ENCODE peak calls at places on chromosomes 7 and 10, in five cellular contexts. I is adrenal gland, A is pancreas, O is AG04450, M is K562. D is an unnamed sample.

GRCh38 chr10:77230194-77230593 is 407.4 kb downstream of the KCNMA1 start:
- DNase-seq in I (no peak), A (no peak), O (peak), M (no peak), D (no peak)

GRCh38 chr10:79054203-79055099 is 14.3 kb upstream of the ZMIZ1 start:
- DNase-seq in I (peak), A (peak), O (no peak), M (no peak), D (peak)

GRCh38 chr10:59234814-59235429 is 58.5 kb downstream of the PHYHIPL start:
- DNase-seq in I (peak), A (no peak), O (peak), M (no peak), D (no peak)

GRCh38 chr10:29865700-29866355 is 193.6 kb downstream of the JCAD start:
- DNase-seq in I (no peak), A (no peak), O (no peak), M (no peak), D (no peak)

GRCh38 chr7:123847868-123848267 is 2.9 kb downstream of the HYAL4 start:
- DNase-seq in I (no peak), A (no peak), O (no peak), M (no peak), D (no peak)

GRCh38 chr10:1399431-1400120 is 337.7 kb downstream of the ADARB2 start:
- DNase-seq in I (no peak), A (peak), O (no peak), M (no peak), D (no peak)

GRCh38 chr10:100646033-100646432 is 99.3 kb upstream of the PAX2 start:
- DNase-seq in I (no peak), A (no peak), O (no peak), M (no peak), D (no peak)

GRCh38 chr10:101146392-101147251 is 15.5 kb downstream of the TLX1 start:
- DNase-seq in I (no peak), A (peak), O (no peak), M (no peak), D (peak)

GRCh38 chr10:44723082-44723481 is 188.1 kb upstream of the TMEM72 start:
- DNase-seq in I (no peak), A (no peak), O (no peak), M (no peak), D (no peak)

GRCh38 chr7:4951903-4952636 is 6.9 kb downstream of the MMD2 start:
- DNase-seq in I (no peak), A (no peak), O (no peak), M (peak), D (no peak)

GRCh38 chr7:41796331-41796730 is 93.4 kb upstream of the INHBA start:
- DNase-seq in I (no peak), A (no peak), O (no peak), M (no peak), D (no peak)

GRCh38 chr10:110498982-110499795 is 1.5 kb downstream of the DUSP5 start:
- DNase-seq in I (peak), A (no peak), O (peak), M (no peak), D (no peak)

GRCh38 chr10:119253433-119254174 is 46.2 kb downstream of the GRK5 start:
- DNase-seq in I (peak), A (no peak), O (peak), M (no peak), D (no peak)

DNA sequence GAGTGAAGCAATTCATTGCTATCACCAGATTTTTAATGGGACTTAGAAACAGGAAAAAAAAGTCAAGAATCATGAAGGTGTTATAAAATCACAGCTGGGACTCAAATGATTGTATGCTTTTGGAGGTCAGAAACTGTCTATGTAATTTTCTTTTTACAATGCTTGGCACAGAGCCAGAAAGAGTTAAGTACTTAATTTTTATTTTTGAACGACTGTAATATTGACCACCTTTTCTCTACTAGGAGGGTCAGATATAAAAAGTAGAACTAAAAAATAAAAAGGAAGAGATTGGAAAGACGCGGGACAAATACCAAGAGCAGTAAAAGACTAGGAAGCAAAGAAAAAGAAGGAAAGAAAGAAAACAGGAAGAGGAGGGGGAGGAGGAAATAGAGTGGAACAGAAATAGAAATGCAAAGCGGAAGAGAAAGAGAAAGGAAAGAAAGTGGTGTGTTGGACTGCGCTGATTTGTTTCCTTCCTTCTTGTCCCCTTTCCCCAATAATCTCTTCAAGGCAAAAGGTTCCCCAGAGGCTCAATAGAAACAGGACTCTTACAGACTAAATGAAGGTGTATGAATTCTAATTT is 23.2 kb upstream of the C1GALT1 start:
- DNase-seq in I (no peak), A (no peak), O (no peak), M (no peak), D (no peak)
- H3K4me3 ChIP-seq in I (no peak), A (no peak), O (no peak), M (no peak), D (no peak)

GRCh38 chr7:158828343-158829020 is 827 bp downstream of the ESYT2 start:
- DNase-seq in I (peak), A (peak), O (no peak), M (peak), D (no peak)

GRCh38 chr7:158829342-158830210 is at the start of gene ESYT2:
- DNase-seq in I (peak), A (peak), O (peak), M (peak), D (peak)

GRCh38 chr7:158830211-158830723 is 958 bp upstream of the ESYT2 start:
- DNase-seq in I (no peak), A (no peak), O (no peak), M (no peak), D (no peak)

GRCh38 chr7:158827411-158828342 is 1.6 kb downstream of the ESYT2 start:
- DNase-seq in I (no peak), A (no peak), O (no peak), M (peak), D (no peak)

GRCh38 chr7:158829021-158829341 is 328 bp downstream of the ESYT2 start:
- DNase-seq in I (peak), A (peak), O (peak), M (no peak), D (no peak)
- H3K4me3 ChIP-seq in I (peak), A (peak), O (peak), M (peak), D (peak)

GRCh38 chr7:15686957-15687644 is 618 bp upstream of the MEOX2 start:
- DNase-seq in I (no peak), A (no peak), O (no peak), M (no peak), D (no peak)

GRCh38 chr7:15686209-15686956 is at the start of gene MEOX2:
- DNase-seq in I (peak), A (peak), O (no peak), M (no peak), D (no peak)

GRCh38 chr7:15684036-15684815 is 2.3 kb downstream of the MEOX2 start:
- DNase-seq in I (no peak), A (no peak), O (no peak), M (no peak), D (no peak)

GRCh38 chr7:15684834-15685233 is 1.6 kb downstream of the MEOX2 start:
- DNase-seq in I (no peak), A (no peak), O (no peak), M (no peak), D (no peak)

DNA sequence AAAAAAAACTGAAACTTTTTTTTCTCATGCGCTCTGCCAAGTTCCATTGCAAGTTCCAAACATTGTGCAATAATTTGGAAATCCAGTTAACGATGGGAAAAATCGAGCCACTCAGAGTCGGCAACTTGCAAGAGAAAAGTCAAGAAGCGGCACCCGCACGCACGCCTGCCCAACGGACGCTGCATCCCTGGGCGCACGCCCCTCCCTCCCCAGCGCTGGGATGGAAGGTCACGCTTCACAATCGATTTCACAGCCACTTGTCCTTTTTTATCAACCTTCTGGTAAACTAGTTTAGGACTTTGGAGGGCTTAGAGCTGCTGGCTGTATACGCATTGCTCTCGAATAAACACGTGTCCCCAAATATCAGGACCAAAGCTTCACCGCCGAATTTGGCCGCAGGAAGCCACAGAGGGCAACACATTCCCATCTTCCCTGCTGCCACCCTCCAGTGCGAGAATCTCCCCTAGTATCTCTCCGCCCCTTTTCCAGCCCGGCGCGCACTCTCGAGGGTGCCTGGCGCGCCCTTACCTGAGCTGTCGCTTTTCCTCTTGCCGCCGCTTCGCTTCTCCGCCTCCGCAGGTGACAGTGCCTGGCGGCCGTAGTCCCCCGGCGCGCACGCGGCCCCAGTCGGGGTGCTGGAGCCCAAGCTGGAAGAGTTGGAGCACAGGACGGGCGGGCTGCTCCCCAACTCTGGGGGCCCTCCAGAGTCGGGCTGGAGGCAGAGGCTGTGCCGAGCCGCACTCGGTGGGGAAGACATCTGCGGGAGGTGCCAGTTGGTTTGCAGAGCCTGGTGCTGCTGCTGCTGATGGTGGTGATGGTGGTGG is 913 bp downstream of the MEOX2 start:
- DNase-seq in I (no peak), A (peak), O (peak), M (no peak), D (no peak)
- H3K4me3 ChIP-seq in I (peak), A (peak), O (peak), M (no peak), D (no peak)

GRCh38 chr7:39952378-39952777 is 2.3 kb downstream of the CDK13 start:
- DNase-seq in I (no peak), A (no peak), O (no peak), M (no peak), D (no peak)
- H3K4me3 ChIP-seq in I (peak), A (peak), O (peak), M (peak), D (peak)

DNA sequence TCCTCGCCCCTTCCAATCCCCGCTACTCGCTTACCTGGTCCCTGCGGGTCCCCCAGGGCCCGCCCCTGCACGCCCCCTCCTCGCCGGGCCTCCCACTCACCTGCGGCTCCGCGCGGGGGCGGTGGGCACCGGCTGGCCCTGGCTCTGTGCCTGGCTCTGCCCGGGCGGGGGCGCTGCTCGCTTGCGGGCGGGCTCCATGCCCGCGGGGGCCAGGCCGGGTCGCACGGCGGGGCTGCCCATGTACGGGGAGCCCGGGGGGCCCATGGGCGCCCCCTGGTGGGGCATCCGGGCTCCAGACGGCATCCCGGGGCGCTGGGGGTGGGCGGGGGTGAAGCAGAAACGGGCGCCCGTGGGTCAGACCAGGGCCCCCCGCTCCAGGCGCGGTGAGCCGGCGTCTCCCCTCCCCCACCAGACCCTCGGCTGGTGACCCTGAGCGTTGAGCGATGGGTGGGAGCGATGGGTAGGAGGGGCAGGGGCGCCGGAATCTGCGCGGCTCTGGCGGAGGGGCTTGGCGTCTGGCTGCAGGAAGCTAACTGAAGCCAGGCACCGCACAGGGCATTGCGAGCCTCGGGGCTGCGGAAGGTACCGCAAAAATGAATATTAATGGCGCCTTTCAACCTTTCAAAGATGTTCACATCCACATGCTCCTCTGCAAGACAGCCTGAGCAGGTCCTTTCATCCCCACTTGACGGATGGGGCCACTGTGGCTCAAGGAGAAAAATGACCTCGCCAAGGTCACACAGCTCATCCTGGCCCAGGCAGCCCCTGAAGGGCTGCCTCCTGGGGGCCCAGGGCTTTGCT is 2.9 kb downstream of the SMARCD3 start:
- DNase-seq in I (no peak), A (peak), O (no peak), M (peak), D (peak)
- H3K4me3 ChIP-seq in I (peak), A (peak), O (peak), M (peak), D (no peak)

DNA sequence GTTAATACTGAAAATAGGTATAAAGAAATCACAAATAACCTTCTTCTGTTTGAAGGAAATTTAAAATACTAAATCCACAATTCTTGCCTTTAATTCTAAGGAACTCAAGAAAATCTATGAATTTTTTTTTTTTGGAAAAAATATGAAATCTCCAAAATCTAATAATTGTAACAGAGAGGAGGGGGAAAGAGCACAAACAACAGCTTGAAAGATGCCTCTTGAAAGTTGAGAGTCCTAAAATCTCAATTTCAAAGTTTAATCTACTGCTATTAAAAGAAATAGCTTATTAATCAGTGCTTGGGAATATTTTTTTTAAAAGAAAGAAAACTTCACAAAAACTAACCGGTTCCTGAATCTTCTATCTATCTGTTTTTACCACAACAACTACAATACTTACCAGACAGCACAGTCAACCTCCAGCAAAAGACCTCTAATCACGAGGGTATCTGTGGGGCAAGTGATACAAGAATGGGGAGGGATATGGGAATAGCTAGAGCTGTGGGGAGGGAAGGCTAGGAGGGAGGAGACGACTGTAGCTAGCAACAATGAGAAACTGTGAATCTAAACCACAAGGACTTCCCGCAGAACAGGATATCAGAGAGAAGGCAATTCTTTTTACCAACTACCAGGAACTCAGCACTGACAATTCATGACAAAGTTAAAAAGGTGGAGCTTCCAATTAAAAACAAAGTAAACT is at the start of gene USP54:
- DNase-seq in I (no peak), A (no peak), O (no peak), M (peak), D (no peak)
- H3K4me3 ChIP-seq in I (no peak), A (peak), O (no peak), M (no peak), D (no peak)

DNA sequence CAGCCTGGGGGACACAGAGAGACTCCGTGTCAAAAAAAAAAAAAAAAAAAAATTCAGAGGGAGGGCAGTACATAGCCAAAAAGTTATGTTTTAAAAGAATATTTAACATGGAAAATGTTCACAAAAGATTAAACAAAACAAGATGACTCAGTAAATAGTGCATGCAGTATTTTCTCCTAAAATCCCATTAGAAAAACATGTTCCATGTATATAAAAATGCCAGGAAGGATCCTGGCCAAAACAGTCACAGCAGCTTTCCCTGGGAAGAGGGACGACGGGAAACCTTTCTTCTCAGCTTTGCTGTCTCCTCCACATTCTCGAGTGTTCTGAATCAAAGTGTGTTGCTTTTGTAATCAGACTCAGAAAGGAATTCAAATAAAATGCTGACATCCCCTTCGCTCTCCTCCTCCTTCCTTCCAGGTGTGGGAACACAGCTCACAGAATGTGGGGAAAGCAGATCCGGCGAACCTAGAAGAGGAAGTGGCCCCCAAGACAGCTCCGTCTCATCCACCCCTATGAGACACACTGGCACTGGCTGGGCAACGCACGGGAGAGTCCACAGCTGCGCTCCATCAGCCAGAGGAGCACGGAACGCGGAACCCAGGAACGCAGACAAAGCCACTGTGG is 139.4 kb downstream of the MAD1L1 start:
- DNase-seq in I (no peak), A (no peak), O (no peak), M (no peak), D (no peak)
- H3K4me3 ChIP-seq in I (no peak), A (no peak), O (no peak), M (no peak), D (no peak)

D was measured in RWPE2.